ENCODE peak calls at places on chromosomes 13 and 19, in seven cellular contexts. F is fibroblast of the aortic adventitia, P is fibroblast of pulmonary artery, J is WTC11, Q is neural crest cell, I is fibroblast of mammary gland, L is ovary. D is an unnamed sample.

GRCh38 chr19:46601318-46602224 is at the start of gene CALM3:
- DNase-seq in P (no peak), J (no peak), L (peak; percentile 59), Q (no peak), I (no peak), F (no peak), D (no peak)

GRCh38 chr13:43946281-43946680 is 66.6 kb downstream of the LACC1 start:
- DNase-seq in I (no peak), Q (no peak), P (no peak), L (no peak), J (no peak), F (no peak), D (no peak)

GRCh38 chr13:24264976-24265375 is 44.4 kb upstream of the C1QTNF9 start:
- DNase-seq in F (no peak), I (no peak), J (no peak), P (no peak), L (no peak), Q (no peak), D (no peak)

GRCh38 chr13:105634059-105634458 is 901.4 kb downstream of the EFNB2 start:
- DNase-seq in Q (no peak), P (no peak), J (no peak), L (no peak), I (peak; percentile 4), F (no peak), D (no peak)

GRCh38 chr19:29288276-29288675 is 75.3 kb upstream of the UQCRFS1 start:
- DNase-seq in Q (no peak), L (no peak), P (no peak), F (no peak), J (no peak), I (no peak), D (no peak)

GRCh38 chr19:19423322-19423721 is 17.8 kb downstream of the GATAD2A start:
- DNase-seq in I (no peak), F (no peak), P (no peak), Q (no peak), J (no peak), L (no peak), D (no peak)

GRCh38 chr13:98261165-98261672 is 84.2 kb upstream of the RNF113B start:
- DNase-seq in J (no peak), F (no peak), Q (no peak), L (no peak), I (no peak), P (no peak), D (no peak)

GRCh38 chr19:867301-867793 is 7.9 kb downstream of the CFD start:
- DNase-seq in P (no peak), I (no peak), J (no peak), L (no peak), F (no peak), Q (no peak), D (no peak)

GRCh38 chr19:48660854-48661731 is 11.7 kb downstream of the NTN5 start:
- DNase-seq in I (peak; percentile 90), P (peak; percentile 92), J (peak; percentile 88), F (peak; percentile 92), L (peak; percentile 88), Q (peak; percentile 31), D (peak; percentile 41)

GRCh38 chr19:50697414-50698124 is 22.0 kb downstream of the SHANK1 start:
- DNase-seq in P (no peak), I (no peak), Q (no peak), L (no peak), J (no peak), F (no peak), D (no peak)

GRCh38 chr13:43688230-43688907 is 98.4 kb downstream of the ENOX1 start:
- DNase-seq in P (no peak), F (no peak), L (no peak), J (no peak), Q (no peak), I (no peak), D (no peak)

GRCh38 chr13:76973920-76974617 is 17.8 kb upstream of the CLN5 start:
- DNase-seq in J (no peak), Q (no peak), L (no peak), P (no peak), F (no peak), I (no peak), D (no peak)

GRCh38 chr19:4800591-4801081 is 9.1 kb downstream of the FEM1A start:
- DNase-seq in I (no peak), P (no peak), F (no peak), J (no peak), L (no peak), Q (no peak), D (no peak)

GRCh38 chr19:2434267-2434666 is 6.9 kb upstream of the TIMM13 start:
- DNase-seq in J (no peak), L (no peak), F (no peak), P (no peak), Q (no peak), I (no peak), D (no peak)

GRCh38 chr19:39347332-39348227 is 5.4 kb downstream of the SAMD4B start:
- DNase-seq in J (no peak), Q (no peak), P (no peak), F (no peak), I (peak; percentile 48), L (no peak), D (no peak)

DNA sequence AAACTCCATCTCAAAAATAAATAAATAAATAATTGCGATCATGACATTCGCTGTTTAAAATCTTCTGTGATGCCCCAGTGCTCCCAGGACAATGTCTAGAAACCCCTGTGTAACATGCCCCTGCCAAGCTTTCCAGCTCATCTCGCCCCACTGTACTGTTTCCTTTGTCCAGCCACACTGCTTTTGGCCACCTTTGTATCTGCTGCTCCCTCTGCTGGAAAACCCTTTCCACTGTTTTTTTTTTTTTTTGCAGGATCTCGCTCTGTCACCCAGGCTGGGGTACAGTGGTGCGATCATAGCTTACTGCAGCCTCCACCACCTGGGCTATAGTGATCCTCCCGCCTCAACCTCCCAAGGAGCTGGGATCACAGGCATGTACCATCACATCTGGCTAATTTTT is 7.5 kb downstream of the PLAUR start:
- DNase-seq in F (no peak), I (peak; percentile 23), J (no peak), L (no peak), Q (no peak), P (peak; percentile 30), D (no peak)
- TF ChIP-seq CTCF in F (peak; percentile 45), I (peak; percentile 43), J (peak; percentile 19), L (no peak), Q (peak; percentile 53), P (peak; percentile 46), D (peak; percentile 29)

GRCh38 chr13:39803156-39803555 is 147.7 kb downstream of the COG6 start:
- DNase-seq in I (no peak), L (no peak), P (no peak), Q (no peak), J (no peak), F (no peak), D (no peak)

GRCh38 chr13:39803851-39804250 is 148.4 kb downstream of the COG6 start:
- DNase-seq in Q (no peak), J (no peak), P (no peak), I (no peak), F (no peak), L (no peak), D (no peak)

GRCh38 chr13:39810091-39810877 is 154.8 kb downstream of the COG6 start:
- DNase-seq in I (peak; percentile 2), L (no peak), P (peak; percentile 8), Q (no peak), F (peak; percentile 1), J (no peak), D (no peak)

GRCh38 chr13:39809466-39809865 is 154.0 kb downstream of the COG6 start:
- DNase-seq in J (no peak), I (no peak), P (no peak), Q (no peak), L (no peak), F (no peak), D (no peak)

DNA sequence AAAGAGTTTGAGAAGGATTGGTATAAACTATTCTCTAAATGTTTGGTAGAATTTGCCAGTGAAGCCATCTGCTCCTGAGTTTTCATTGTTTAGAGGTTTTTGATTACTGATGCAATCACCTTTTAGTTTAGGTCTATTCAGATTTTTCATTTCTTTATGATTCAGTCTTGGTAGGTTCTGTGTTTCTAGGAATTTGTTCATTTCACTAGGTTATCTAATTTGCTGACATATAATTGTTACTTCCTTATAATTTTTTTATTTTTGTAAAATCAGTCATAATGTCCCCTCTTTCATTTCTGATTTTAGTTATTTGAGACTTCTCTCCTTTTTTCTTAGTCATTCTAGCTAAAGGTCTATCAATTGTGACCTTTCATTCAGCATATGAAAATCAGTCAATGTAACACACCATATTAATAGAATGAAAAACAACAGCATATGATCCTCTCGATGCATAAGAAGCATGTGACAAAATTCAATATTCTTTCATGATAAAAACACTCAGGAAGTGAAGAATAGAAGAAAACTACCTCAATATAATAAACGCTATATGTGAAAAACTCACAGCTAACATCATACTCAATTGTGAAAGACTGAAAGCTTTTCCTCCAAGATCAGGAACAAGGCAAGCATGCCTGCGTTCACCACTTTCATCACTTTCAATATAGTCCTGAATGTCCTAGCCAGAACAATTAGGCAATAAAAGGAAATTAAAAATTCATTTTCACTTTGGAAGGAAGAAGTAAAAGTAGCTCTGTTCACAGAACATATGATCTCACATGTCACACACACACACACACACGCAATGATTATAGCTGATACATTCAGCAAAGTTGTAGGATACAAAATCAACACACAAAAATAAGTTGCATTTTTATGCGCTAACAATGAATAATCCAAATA is 149.1 kb downstream of the COG6 start:
- DNase-seq in L (no peak), Q (no peak), I (no peak), F (no peak), J (no peak), P (no peak), D (no peak)
- TF ChIP-seq CTCF in L (no peak), Q (no peak), I (no peak), F (no peak), J (no peak), P (no peak), D (no peak)

GRCh38 chr13:37769078-37769477 is 100.5 kb downstream of the TRPC4 start:
- DNase-seq in F (no peak), Q (no peak), J (no peak), P (peak; percentile 26), I (no peak), L (no peak), D (no peak)
- TF ChIP-seq CTCF in F (peak; percentile 14), Q (peak; percentile 63), J (no peak), P (peak; percentile 31), I (peak; percentile 28), L (no peak), D (no peak)

GRCh38 chr13:25980255-25980654 is 71.6 kb downstream of the SHISA2 start:
- DNase-seq in L (no peak), I (no peak), P (peak; percentile 8), F (no peak), J (peak; percentile 58), Q (no peak), D (peak; percentile 31)
- TF ChIP-seq CTCF in L (no peak), I (no peak), P (peak; percentile 27), F (no peak), J (no peak), Q (peak; percentile 51), D (no peak)

D was measured in endothelial cell.